ENCODE peak calls at places on chromosomes 2 and 18, in seven cellular contexts. D is psoas muscle, H is adrenal gland, G is body of pancreas, T is stomach, J is fibroblast of villous mesenchyme, F is tibial artery. S is an unnamed sample.

GRCh38 chr2:207137922-207138321 is 27.8 kb downstream of the KLF7 start:
- DNase-seq in D (no peak), H (no peak), G (no peak), T (no peak), J (no peak), F (no peak), S (no peak)

GRCh38 chr2:67268806-67269205 is 128.3 kb upstream of the ETAA1 start:
- DNase-seq in D (no peak), H (no peak), G (no peak), T (no peak), J (no peak), F (no peak), S (peak)

GRCh38 chr2:218223046-218223445 is 6.1 kb downstream of the ARPC2 start:
- DNase-seq in D (no peak), H (no peak), G (no peak), T (no peak), J (no peak), F (no peak), S (no peak)

GRCh38 chr2:189409136-189409535 is 32.1 kb upstream of the WDR75 start:
- DNase-seq in D (no peak), H (no peak), G (no peak), T (no peak), J (no peak), F (no peak), S (no peak)

GRCh38 chr18:48385595-48385994 is 23.6 kb downstream of the ZBTB7C start:
- DNase-seq in D (no peak), H (no peak), G (no peak), T (no peak), J (no peak), F (no peak), S (no peak)

GRCh38 chr2:132668986-132669853 is 785 bp downstream of the LYPD1 start:
- DNase-seq in D (no peak), H (no peak), G (no peak), T (no peak), J (no peak), F (no peak), S (peak)

GRCh38 chr18:47397671-47398319 is 146.3 kb upstream of the SKOR2 start:
- DNase-seq in D (no peak), H (no peak), G (peak), T (no peak), J (no peak), F (no peak), S (no peak)

GRCh38 chr2:30225131-30225762 is 6.1 kb upstream of the LBH start:
- DNase-seq in D (peak), H (no peak), G (no peak), T (no peak), J (peak), F (no peak), S (peak)

DNA sequence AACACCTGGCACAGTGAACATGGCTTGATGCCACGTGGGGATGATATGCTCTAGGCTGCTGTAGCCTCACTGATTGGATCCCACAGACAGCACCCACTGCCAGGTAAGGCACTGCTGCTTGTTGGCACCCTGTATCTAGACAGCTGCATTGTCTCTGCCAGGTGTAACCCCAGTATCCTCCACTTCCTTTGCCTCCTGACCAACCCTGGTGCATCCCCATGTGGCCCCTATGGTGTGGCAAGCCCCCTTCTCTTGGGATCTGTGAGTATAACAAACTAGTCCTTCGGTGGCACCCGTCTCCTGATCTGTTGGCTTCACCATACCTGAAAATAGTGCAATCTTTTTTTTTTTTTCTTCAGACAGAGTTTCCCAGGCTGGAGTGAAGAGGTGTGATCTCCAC is 11.1 kb downstream of the TEX51 start:
- DNase-seq in D (no peak), H (no peak), G (no peak), T (no peak), J (no peak), F (no peak), S (no peak)
- H3K4me3 ChIP-seq in D (no peak), H (no peak), G (no peak), T (no peak), J (no peak), F (no peak), S (no peak)

DNA sequence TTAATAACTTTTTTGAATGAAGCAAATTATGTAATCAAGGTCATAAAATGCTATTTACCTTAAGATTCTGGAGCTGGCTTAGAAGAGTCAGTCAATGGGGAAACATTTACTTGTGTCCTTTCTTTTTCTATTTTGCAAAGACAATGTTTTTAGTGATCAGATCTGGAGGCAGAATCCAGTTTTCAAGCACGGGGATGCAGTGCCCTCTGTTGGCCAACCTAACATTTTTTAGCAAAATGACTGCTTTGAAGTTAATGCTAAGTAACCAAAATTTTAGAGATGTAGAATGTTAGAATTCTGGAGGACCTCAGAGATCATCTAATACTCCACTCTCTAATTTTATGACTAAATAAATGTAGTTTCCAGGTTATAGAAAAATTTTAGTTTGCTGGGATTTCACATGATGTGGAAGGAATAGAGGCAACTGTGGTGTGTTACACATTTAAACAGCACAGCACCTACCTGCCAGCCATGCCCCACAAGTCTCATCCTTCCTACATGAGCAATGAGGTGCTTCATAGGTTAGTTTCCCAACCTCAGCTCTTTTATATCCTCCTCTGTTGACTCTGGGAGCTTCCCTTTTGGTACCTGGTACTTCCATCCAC is 23.6 kb upstream of the SLC9A4 start:
- DNase-seq in D (peak), H (peak), G (peak), T (peak), J (peak), F (no peak), S (peak)
- TF ChIP-seq CTCF in D (peak), H (peak), G (peak), T (no peak), J (peak), F (peak), S (peak)

GRCh38 chr2:28397043-28397381 is 4.4 kb downstream of the FOSL2 start:
- DNase-seq in D (no peak), H (no peak), G (no peak), T (no peak), J (no peak), F (no peak), S (no peak)

GRCh38 chr2:28393115-28393836 is 618 bp downstream of the FOSL2 start:
- DNase-seq in D (peak), H (no peak), G (peak), T (peak), J (no peak), F (peak), S (peak)

GRCh38 chr2:28394997-28395333 is 2.3 kb downstream of the FOSL2 start:
- DNase-seq in D (no peak), H (no peak), G (no peak), T (no peak), J (no peak), F (no peak), S (no peak)

GRCh38 chr2:28394331-28394877 is 1.7 kb downstream of the FOSL2 start:
- DNase-seq in D (peak), H (no peak), G (peak), T (peak), J (peak), F (peak), S (peak)

GRCh38 chr2:28395334-28396061 is 2.8 kb downstream of the FOSL2 start:
- DNase-seq in D (peak), H (no peak), G (peak), T (no peak), J (peak), F (peak), S (peak)
- H3K4me3 ChIP-seq in D (peak), H (peak), G (no peak), T (peak), J (peak), F (peak), S (peak)

DNA sequence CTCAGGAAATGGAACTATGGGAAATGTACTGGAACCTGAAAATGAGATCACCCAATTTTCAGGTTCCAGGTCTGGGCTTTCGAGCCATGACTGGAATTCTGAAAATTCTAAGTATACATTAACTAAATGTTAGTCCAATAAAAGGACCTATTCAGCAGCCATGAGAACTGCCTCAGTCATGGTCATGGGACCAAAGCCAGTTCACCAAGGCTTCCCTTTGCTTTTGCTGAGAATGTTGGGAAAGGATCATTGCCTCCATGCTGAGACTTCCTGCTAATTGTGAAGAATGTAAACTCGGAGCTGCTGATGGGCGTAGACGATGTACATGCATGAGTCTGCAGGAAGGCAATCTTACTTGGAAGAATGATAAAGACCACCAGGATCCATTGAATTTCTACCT is 624.4 kb upstream of the SOX11 start:
- DNase-seq in D (no peak), H (no peak), G (no peak), T (no peak), J (no peak), F (no peak), S (no peak)
- TF ChIP-seq CTCF in D (no peak), H (no peak), G (no peak), T (no peak), J (no peak), F (no peak), S (no peak)

S was measured in astrocyte of the spinal cord.